ENCODE peak calls at places on chromosomes 13 and 19, in seven cellular contexts. X, T, V, M, A, Y and N are unnamed samples.

GRCh38 chr13:95500136-95500718 is 52.3 kb upstream of the CLDN10 start:
- DNase-seq in X (no peak), T (no peak), V (no peak), M (peak; percentile 47), A (no peak), Y (no peak), N (peak; percentile 51)

GRCh38 chr13:61706899-61707298 is 291.2 kb upstream of the PCDH20 start:
- DNase-seq in X (no peak), T (no peak), V (no peak), M (no peak), A (no peak), Y (no peak), N (no peak)

GRCh38 chr13:81058916-81059290 is 718.0 kb upstream of the SPRY2 start:
- DNase-seq in X (no peak), T (no peak), V (no peak), M (peak; percentile 57), A (no peak), Y (no peak), N (no peak)

GRCh38 chr13:66835040-66835628 is 395.0 kb downstream of the PCDH9 start:
- DNase-seq in X (no peak), T (no peak), V (no peak), M (no peak), A (peak; percentile 73), Y (no peak), N (no peak)

GRCh38 chr19:18644144-18645034 is 7.6 kb downstream of the KLHL26 start:
- DNase-seq in X (no peak), T (no peak), V (no peak), M (peak; percentile 64), A (no peak), Y (no peak), N (no peak)

GRCh38 chr13:113978741-113979481 is 5.0 kb upstream of the C13orf46 start:
- DNase-seq in X (no peak), T (no peak), V (no peak), M (no peak), A (no peak), Y (no peak), N (no peak)

GRCh38 chr13:89465366-89465765 is 1794.2 kb downstream of the SLITRK5 start:
- DNase-seq in X (no peak), T (no peak), V (peak; percentile 11), M (peak; percentile 76), A (no peak), Y (no peak), N (no peak)

GRCh38 chr19:35380450-35381124 is 9.7 kb downstream of the GPR42 start:
- DNase-seq in X (no peak), T (no peak), V (no peak), M (no peak), A (no peak), Y (no peak), N (no peak)

GRCh38 chr13:113901642-113902041 is 37.8 kb upstream of the GAS6 start:
- DNase-seq in X (no peak), T (no peak), V (no peak), M (no peak), A (no peak), Y (no peak), N (no peak)

GRCh38 chr19:20662421-20663105 is 1.2 kb upstream of the ZNF626 start:
- DNase-seq in X (no peak), T (no peak), V (no peak), M (no peak), A (no peak), Y (no peak), N (no peak)

GRCh38 chr13:58773280-58773859 is 1141.8 kb downstream of the PCDH17 start:
- DNase-seq in X (no peak), T (no peak), V (no peak), M (no peak), A (no peak), Y (no peak), N (no peak)

GRCh38 chr19:52369463-52370340 is at the start of gene ZNF880:
- DNase-seq in X (peak; percentile 82), T (peak; percentile 98), V (peak; percentile 88), M (peak; percentile 93), A (peak; percentile 67), Y (peak; percentile 69), N (peak; percentile 79)

GRCh38 chr13:36919206-36919832 is 719 bp downstream of the SMAD9 start:
- DNase-seq in X (no peak), T (peak; percentile 57), V (peak; percentile 25), M (peak; percentile 57), A (no peak), Y (peak; percentile 67), N (peak; percentile 11)

GRCh38 chr13:32426191-32426980 is 1.5 kb downstream of the N4BP2L1 start:
- DNase-seq in X (peak; percentile 15), T (peak; percentile 21), V (peak; percentile 23), M (peak; percentile 29), A (no peak), Y (no peak), N (no peak)

GRCh38 chr13:71864094-71864980 is 2.7 kb downstream of the DACH1 start:
- DNase-seq in X (no peak), T (no peak), V (no peak), M (peak; percentile 29), A (no peak), Y (peak; percentile 69), N (no peak)

GRCh38 chr19:20664917-20665781 is 3.8 kb upstream of the ZNF626 start:
- DNase-seq in X (no peak), T (peak; percentile 6), V (peak; percentile 22), M (no peak), A (peak; percentile 8), Y (no peak), N (peak; percentile 27)

GRCh38 chr19:11268783-11269267 is 6.5 kb upstream of the DOCK6 start:
- DNase-seq in X (no peak), T (no peak), V (peak; percentile 43), M (peak; percentile 84), A (no peak), Y (no peak), N (no peak)

GRCh38 chr13:48142437-48142836 is 47.5 kb upstream of the MED4 start:
- DNase-seq in X (no peak), T (no peak), V (no peak), M (no peak), A (no peak), Y (no peak), N (no peak)

GRCh38 chr19:30073152-30074000 is 131.3 kb downstream of the URI1 start:
- DNase-seq in X (no peak), T (no peak), V (no peak), M (no peak), A (no peak), Y (no peak), N (no peak)

GRCh38 chr19:28887920-28888618 is 324.9 kb downstream of the UQCRFS1 start:
- DNase-seq in X (no peak), T (no peak), V (no peak), M (no peak), A (no peak), Y (no peak), N (no peak)